ENCODE peak calls at places on chromosomes 2 and 18, in seven cellular contexts. A is glomerular endothelial cell, R is astrocyte of the cerebellum, I is A673, L is A172, X is fibroblast of mammary gland, G is A549. B is an unnamed sample.

GRCh38 chr2:8086796-8087479 is 594.9 kb upstream of the ID2 start:
- DNase-seq in A (no peak), R (peak; percentile 97), I (no peak), L (peak; percentile 94), X (peak; percentile 99), G (no peak), B (no peak)

GRCh38 chr2:197998702-197999101 is 194.3 kb downstream of the PLCL1 start:
- DNase-seq in A (no peak), R (no peak), I (no peak), L (no peak), X (no peak), G (no peak), B (no peak)

GRCh38 chr2:108404784-108405397 is 27.1 kb downstream of the SULT1C4 start:
- DNase-seq in A (no peak), R (no peak), I (no peak), L (no peak), X (no peak), G (no peak), B (no peak)

GRCh38 chr18:62725896-62726295 is 10.6 kb downstream of the PHLPP1 start:
- DNase-seq in A (no peak), R (no peak), I (no peak), L (no peak), X (no peak), G (no peak), B (no peak)

GRCh38 chr2:100381240-100381639 is 36.2 kb downstream of the CHST10 start:
- DNase-seq in A (peak; percentile 72), R (peak; percentile 68), I (peak; percentile 86), L (peak; percentile 87), X (peak; percentile 79), G (peak; percentile 31), B (peak; percentile 97)

GRCh38 chr2:15907461-15908324 is 32.7 kb upstream of the MYCN start:
- DNase-seq in A (no peak), R (no peak), I (no peak), L (no peak), X (no peak), G (no peak), B (no peak)

GRCh38 chr2:62662131-62662530 is 43.4 kb upstream of the EHBP1 start:
- DNase-seq in A (no peak), R (no peak), I (no peak), L (no peak), X (no peak), G (no peak), B (no peak)

GRCh38 chr2:45649457-45649854 is 2.0 kb upstream of the PRKCE start:
- DNase-seq in A (no peak), R (no peak), I (no peak), L (no peak), X (peak; percentile 45), G (no peak), B (peak; percentile 51)

GRCh38 chr2:233418761-233419625 is 64.7 kb downstream of the DGKD start:
- DNase-seq in A (peak; percentile 91), R (no peak), I (no peak), L (peak; percentile 97), X (peak; percentile 24), G (peak; percentile 47), B (peak; percentile 51)

GRCh38 chr2:69902213-69902922 is 8.6 kb downstream of the SNRNP27 start:
- DNase-seq in A (no peak), R (no peak), I (no peak), L (no peak), X (no peak), G (no peak), B (peak; percentile 87)

GRCh38 chr2:68465081-68465916 is 1.8 kb downstream of the FBXO48 start:
- DNase-seq in A (no peak), R (no peak), I (no peak), L (no peak), X (peak; percentile 63), G (no peak), B (no peak)

B was measured in Karpas-422.